ENCODE peak calls at places on chromosomes 1 and 21, in seven cellular contexts. K, B, R, A, S, W and P are unnamed samples.

GRCh38 chr21:45310446-45310845 is 22.8 kb upstream of the POFUT2 start:
- DNase-seq in K (no peak), B (no peak), R (peak; percentile 54), A (no peak), S (no peak), W (no peak), P (no peak)

GRCh38 chr1:116286541-116286971 is 86.5 kb upstream of the ATP1A1 start:
- DNase-seq in K (no peak), B (no peak), R (no peak), A (peak; percentile 7), S (no peak), W (peak; percentile 41), P (no peak)

GRCh38 chr21:14850394-14850793 is 214.4 kb downstream of the NRIP1 start:
- DNase-seq in K (no peak), B (no peak), R (no peak), A (no peak), S (no peak), W (no peak), P (no peak)

GRCh38 chr1:176843352-176844297 is 320.9 kb downstream of the ASTN1 start:
- DNase-seq in K (peak; percentile 59), B (no peak), R (no peak), A (no peak), S (no peak), W (peak; percentile 42), P (no peak)

GRCh38 chr1:11648732-11649158 is 5.5 kb downstream of the FBXO2 start:
- DNase-seq in K (peak; percentile 79), B (no peak), R (no peak), A (peak; percentile 54), S (peak; percentile 77), W (no peak), P (peak; percentile 43)

GRCh38 chr1:9549955-9550546 is 10.8 kb downstream of the SLC25A33 start:
- DNase-seq in K (no peak), B (no peak), R (no peak), A (no peak), S (no peak), W (no peak), P (no peak)

GRCh38 chr1:47562147-47562546 is 124.3 kb downstream of the FOXD2 start:
- DNase-seq in K (no peak), B (no peak), R (no peak), A (no peak), S (no peak), W (no peak), P (no peak)

GRCh38 chr21:44259082-44259705 is 2.5 kb downstream of the DNMT3L start:
- DNase-seq in K (no peak), B (no peak), R (peak; percentile 59), A (no peak), S (no peak), W (no peak), P (no peak)

GRCh38 chr1:225855503-225856285 is 26.5 kb downstream of the TMEM63A start:
- DNase-seq in K (no peak), B (no peak), R (no peak), A (no peak), S (no peak), W (no peak), P (no peak)

GRCh38 chr1:84719477-84720274 is 29.4 kb upstream of the SSX2IP start:
- DNase-seq in K (no peak), B (no peak), R (no peak), A (no peak), S (no peak), W (no peak), P (no peak)

GRCh38 chr1:88683516-88683847 is 591 bp upstream of the PKN2 start:
- DNase-seq in K (peak; percentile 63), B (peak; percentile 57), R (peak; percentile 81), A (peak; percentile 65), S (no peak), W (no peak), P (no peak)

GRCh38 chr21:44926364-44927101 is 5.8 kb upstream of the ITGB2 start:
- DNase-seq in K (no peak), B (no peak), R (peak; percentile 75), A (no peak), S (no peak), W (no peak), P (no peak)

GRCh38 chr1:111649227-111649626 is 29.6 kb downstream of the RAP1A start:
- DNase-seq in K (no peak), B (no peak), R (no peak), A (no peak), S (no peak), W (no peak), P (no peak)

GRCh38 chr1:172144445-172145060 is 275.9 kb upstream of the C1orf105 start:
- DNase-seq in K (no peak), B (peak; percentile 87), R (peak; percentile 89), A (peak; percentile 60), S (no peak), W (peak; percentile 99), P (peak; percentile 2)

GRCh38 chr1:203556047-203556851 is 62.3 kb downstream of the OPTC start:
- DNase-seq in K (peak; percentile 82), B (peak; percentile 89), R (peak; percentile 93), A (peak; percentile 22), S (peak; percentile 66), W (peak; percentile 75), P (no peak)

GRCh38 chr21:23398726-23399125 is 2208.6 kb downstream of the MRPL39 start:
- DNase-seq in K (no peak), B (no peak), R (no peak), A (no peak), S (no peak), W (no peak), P (no peak)

GRCh38 chr1:155322571-155322952 is 1.9 kb downstream of the RUSC1 start:
- DNase-seq in K (peak; percentile 32), B (peak; percentile 53), R (peak; percentile 83), A (peak; percentile 41), S (no peak), W (peak; percentile 73), P (no peak)

GRCh38 chr1:53799141-53799540 is 39.0 kb downstream of the NDC1 start:
- DNase-seq in K (no peak), B (no peak), R (no peak), A (no peak), S (no peak), W (no peak), P (no peak)

GRCh38 chr1:181102841-181103240 is 14.3 kb downstream of the IER5 start:
- DNase-seq in K (no peak), B (no peak), R (no peak), A (no peak), S (no peak), W (peak; percentile 60), P (peak; percentile 55)

GRCh38 chr1:181104790-181105133 is 16.3 kb downstream of the IER5 start:
- DNase-seq in K (peak; percentile 86), B (peak; percentile 59), R (peak; percentile 85), A (no peak), S (peak; percentile 76), W (peak; percentile 51), P (no peak)

GRCh38 chr1:181101581-181102226 is 13.2 kb downstream of the IER5 start:
- DNase-seq in K (peak; percentile 93), B (no peak), R (no peak), A (no peak), S (peak; percentile 80), W (peak; percentile 64), P (no peak)

GRCh38 chr1:181104042-181104789 is 15.7 kb downstream of the IER5 start:
- DNase-seq in K (peak; percentile 67), B (no peak), R (no peak), A (peak; percentile 49), S (no peak), W (no peak), P (no peak)

GRCh38 chr1:181103404-181103803 is 14.9 kb downstream of the IER5 start:
- DNase-seq in K (no peak), B (no peak), R (no peak), A (no peak), S (no peak), W (no peak), P (no peak)
- H3K4me1 ChIP-seq in K (peaks cover 74% of the 10 kb centered on the region), B (peaks cover 51% of the 10 kb centered on the region), R (no peaks in the 10 kb centered on the region), A (peaks cover 8% of the 10 kb centered on the region), S (peaks cover 15% of the 10 kb centered on the region), W (peaks cover 23% of the 10 kb centered on the region), P (no peaks in the 10 kb centered on the region)

GRCh38 chr1:170670751-170671628 is 7.1 kb downstream of the PRRX1 start:
- DNase-seq in K (peak; percentile 82), B (peak; percentile 55), R (peak; percentile 94), A (peak; percentile 61), S (peak; percentile 77), W (no peak), P (peak; percentile 10)
- H3K27me3 ChIP-seq in K (peaks cover 72% of the 10 kb centered on the region), B (peaks cover 20% of the 10 kb centered on the region), R (no peaks in the 10 kb centered on the region), A (peaks cover 45% of the 10 kb centered on the region), S (peaks cover 52% of the 10 kb centered on the region), W (peaks cover 57% of the 10 kb centered on the region), P (peaks cover 4% of the 10 kb centered on the region)

GRCh38 chr1:201828820-201829774 is at the start of gene IPO9:
- DNase-seq in K (peak; percentile 97), B (peak; percentile 95), R (peak; percentile 98), A (peak; percentile 96), S (peak; percentile 92), W (peak; percentile 92), P (peak; percentile 93)
- H3K4me1 ChIP-seq in K (peaks cover 26% of the 10 kb centered on the region), B (peaks cover 40% of the 10 kb centered on the region), R (peaks cover 9% of the 10 kb centered on the region), A (peaks cover 3% of the 10 kb centered on the region), S (peaks cover 3% of the 10 kb centered on the region), W (peaks cover 7% of the 10 kb centered on the region), P (no peaks in the 10 kb centered on the region)

GRCh38 chr1:65147424-65148177 is 402 bp upstream of the AK4 start:
- DNase-seq in K (peak; percentile 60), B (peak; percentile 64), R (peak; percentile 82), A (peak; percentile 71), S (peak; percentile 53), W (peak; percentile 15), P (peak; percentile 29)

GRCh38 chr1:65149753-65150463 is 1.9 kb downstream of the AK4 start:
- DNase-seq in K (no peak), B (no peak), R (no peak), A (no peak), S (no peak), W (no peak), P (no peak)

GRCh38 chr1:65146908-65147423 is 1.0 kb upstream of the AK4 start:
- DNase-seq in K (peak; percentile 55), B (no peak), R (no peak), A (no peak), S (no peak), W (peak; percentile 6), P (peak; percentile 14)

GRCh38 chr1:65149391-65149729 is 1.4 kb downstream of the AK4 start:
- DNase-seq in K (peak; percentile 82), B (no peak), R (no peak), A (no peak), S (peak; percentile 79), W (peak; percentile 12), P (no peak)

DNA sequence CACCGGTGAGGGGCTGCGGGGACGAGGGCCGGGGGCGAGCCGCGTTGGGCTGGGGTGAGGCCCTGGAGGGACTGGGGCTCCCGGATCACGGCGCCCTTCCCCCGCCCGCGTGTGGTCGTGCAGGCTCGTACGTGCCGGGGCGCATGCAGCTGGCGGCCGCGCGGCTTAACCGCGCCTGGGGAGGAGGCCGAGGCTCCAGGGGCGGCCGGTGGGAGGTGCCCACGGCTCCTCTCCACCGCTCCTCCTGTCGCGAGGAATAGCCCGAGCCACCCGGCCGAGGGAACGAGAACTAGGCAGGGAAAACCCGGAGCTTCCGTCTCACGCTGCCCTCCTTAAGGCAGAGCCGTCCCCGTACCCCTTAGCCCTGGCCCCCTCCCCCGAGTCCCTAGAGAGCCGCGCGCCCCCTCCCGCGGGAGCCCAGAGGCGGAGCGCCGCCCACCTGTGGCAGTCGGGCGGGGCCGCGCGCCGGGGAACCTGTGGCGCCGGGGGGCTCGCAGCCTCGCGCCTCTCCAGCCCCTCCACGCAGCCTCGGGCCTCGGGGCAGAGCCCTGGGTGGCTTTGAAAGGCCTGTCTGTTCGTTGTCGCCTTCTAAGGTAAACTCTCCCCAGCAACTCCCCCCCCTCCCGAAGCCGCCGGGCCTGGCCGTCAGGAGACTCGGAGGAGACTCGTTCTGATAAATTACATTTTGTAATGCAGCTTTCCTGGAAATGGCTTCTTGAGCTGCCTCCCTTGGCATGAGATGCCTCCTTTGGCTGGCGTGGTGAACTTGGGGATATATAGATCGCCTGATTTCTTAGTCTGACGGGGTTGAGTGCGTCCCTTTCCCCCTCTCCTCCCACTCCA is 766 bp downstream of the AK4 start:
- DNase-seq in K (peak; percentile 79), B (peak; percentile 66), R (peak; percentile 85), A (peak; percentile 57), S (peak; percentile 79), W (peak; percentile 17), P (no peak)
- H3K27me3 ChIP-seq in K (peaks cover 27% of the 10 kb centered on the region), B (no peaks in the 10 kb centered on the region), R (no peaks in the 10 kb centered on the region), A (no peaks in the 10 kb centered on the region), S (no peaks in the 10 kb centered on the region), W (peaks cover 5% of the 10 kb centered on the region), P (no peaks in the 10 kb centered on the region)